ENCODE peak calls at places on chromosomes 6 and 20, in six cellular contexts. T is BJ, F is lower leg skin, O is HFF-Myc, C is fibroblast of the aortic adventitia, I is sigmoid colon. H is an unnamed sample.

GRCh38 chr6:165863801-165864200 is 200.8 kb upstream of the PDE10A start:
- DNase-seq in T (no peak), F (no peak), O (no peak), C (peak; percentile 68), I (no peak), H (no peak)

GRCh38 chr6:154578004-154578559 is 67.6 kb upstream of the CNKSR3 start:
- DNase-seq in T (no peak), F (peak; percentile 4), O (no peak), C (no peak), I (no peak), H (no peak)

GRCh38 chr6:159852877-159853276 is 37.9 kb upstream of the MAS1 start:
- DNase-seq in T (no peak), F (no peak), O (no peak), C (peak; percentile 39), I (no peak), H (no peak)

GRCh38 chr6:37783831-37784584 is 35.5 kb upstream of the ZFAND3 start:
- DNase-seq in T (no peak), F (peak; percentile 87), O (no peak), C (peak; percentile 57), I (peak; percentile 73), H (no peak)

GRCh38 chr6:24755284-24755683 is 19.5 kb upstream of the GMNN start:
- DNase-seq in T (no peak), F (no peak), O (no peak), C (no peak), I (no peak), H (no peak)

GRCh38 chr20:58457083-58457680 is 58.0 kb downstream of the APCDD1L start:
- DNase-seq in T (no peak), F (no peak), O (peak; percentile 27), C (peak; percentile 25), I (no peak), H (peak; percentile 16)

GRCh38 chr6:148364056-148364844 is 21.6 kb downstream of the SASH1 start:
- DNase-seq in T (peak; percentile 62), F (no peak), O (peak; percentile 22), C (peak; percentile 74), I (no peak), H (no peak)

GRCh38 chr6:116562019-116562403 is 8.5 kb downstream of the CALHM4 start:
- DNase-seq in T (no peak), F (no peak), O (no peak), C (no peak), I (no peak), H (no peak)

GRCh38 chr6:29602564-29603361 is 17.8 kb downstream of the OR2H2 start:
- DNase-seq in T (no peak), F (no peak), O (no peak), C (no peak), I (no peak), H (no peak)

GRCh38 chr6:9540534-9541126 is 874.2 kb downstream of the TFAP2A start:
- DNase-seq in T (no peak), F (no peak), O (no peak), C (peak; percentile 83), I (no peak), H (no peak)

GRCh38 chr6:41719796-41720620 is 15.4 kb downstream of the TFEB start:
- DNase-seq in T (no peak), F (no peak), O (no peak), C (no peak), I (no peak), H (no peak)

GRCh38 chr6:25619222-25619621 is 32.8 kb upstream of the SCGN start:
- DNase-seq in T (no peak), F (no peak), O (no peak), C (no peak), I (no peak), H (no peak)

GRCh38 chr6:60754879-60755278 is 1531.1 kb downstream of the KHDRBS2 start:
- DNase-seq in T (no peak), F (no peak), O (no peak), C (no peak), I (no peak), H (no peak)

GRCh38 chr20:62025394-62025793 is 40.3 kb downstream of the TAF4 start:
- DNase-seq in T (peak; percentile 25), F (no peak), O (no peak), C (peak; percentile 5), I (no peak), H (no peak)

GRCh38 chr6:83853178-83853967 is at the start of gene RIPPLY2:
- DNase-seq in T (no peak), F (peak; percentile 82), O (no peak), C (peak; percentile 12), I (no peak), H (no peak)

GRCh38 chr6:164396071-164397047 is 913.0 kb downstream of the C6orf118 start:
- DNase-seq in T (no peak), F (peak; percentile 82), O (no peak), C (peak; percentile 28), I (no peak), H (no peak)

GRCh38 chr6:55819811-55820210 is 55.6 kb downstream of the BMP5 start:
- DNase-seq in T (no peak), F (no peak), O (peak; percentile 22), C (no peak), I (no peak), H (no peak)

GRCh38 chr20:571754-572331 is 28.3 kb upstream of the CSNK2A1 start:
- DNase-seq in T (no peak), F (peak; percentile 88), O (no peak), C (peak; percentile 33), I (peak; percentile 70), H (no peak)

GRCh38 chr20:3751664-3752385 is 15.7 kb downstream of the ADISSP start:
- DNase-seq in T (no peak), F (no peak), O (no peak), C (no peak), I (peak; percentile 80), H (no peak)

GRCh38 chr20:52143277-52143676 is 48.3 kb downstream of the ZFP64 start:
- DNase-seq in T (no peak), F (no peak), O (no peak), C (no peak), I (no peak), H (no peak)

GRCh38 chr6:8481727-8482126 is 46.4 kb upstream of the SLC35B3 start:
- DNase-seq in T (no peak), F (no peak), O (peak; percentile 2), C (peak; percentile 2), I (no peak), H (no peak)

GRCh38 chr6:44452725-44453124 is 65.2 kb downstream of the CDC5L start:
- DNase-seq in T (peak; percentile 41), F (no peak), O (no peak), C (peak; percentile 73), I (no peak), H (peak; percentile 77)

GRCh38 chr6:80181352-80182081 is 75.0 kb downstream of the BCKDHB start:
- DNase-seq in T (no peak), F (no peak), O (no peak), C (no peak), I (no peak), H (no peak)

GRCh38 chr6:157263146-157263545 is 60.2 kb downstream of the TMEM242 start:
- DNase-seq in T (no peak), F (no peak), O (no peak), C (no peak), I (peak; percentile 18), H (no peak)

GRCh38 chr20:50389437-50389807 is 120.8 kb upstream of the PTPN1 start:
- DNase-seq in T (no peak), F (no peak), O (no peak), C (no peak), I (no peak), H (no peak)

DNA sequence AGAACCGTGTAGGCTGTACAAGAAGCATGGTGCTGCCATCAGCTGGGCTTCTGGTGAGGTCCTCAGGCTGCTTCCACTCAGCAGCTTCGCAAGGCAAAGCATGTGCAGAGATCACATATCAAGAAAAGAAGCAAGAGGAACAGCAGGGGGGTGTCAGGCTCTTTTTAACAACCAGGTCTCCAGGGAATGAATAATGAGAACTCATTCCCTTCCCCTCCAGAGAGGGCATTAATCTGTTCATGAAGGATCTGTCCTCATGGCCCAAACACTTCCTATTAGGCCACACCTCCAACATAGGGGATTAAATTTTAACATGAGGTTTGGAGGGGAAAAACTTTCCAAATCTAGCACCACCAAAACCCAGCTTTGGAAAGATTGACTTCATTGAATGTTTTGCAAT is 20.0 kb downstream of the GINM1 start:
- DNase-seq in T (no peak), F (no peak), O (no peak), C (no peak), I (no peak), H (no peak)
- H3K4me3 ChIP-seq in T (no peak overlapping the region), F (no peak overlapping the region), O (no peak overlapping the region), C (no peak overlapping the region), I (no peak overlapping the region), H (no peak overlapping the region)

GRCh38 chr20:16729565-16730460 is at the start of gene SNRPB2:
- DNase-seq in T (peak; percentile 60), F (peak; percentile 98), O (peak; percentile 87), C (peak; percentile 96), I (peak; percentile 96), H (peak; percentile 61)
- TF ChIP-seq CTCF in T (no peak), F (peak; percentile 38), O (no peak), C (no peak), I (no peak), H (no peak)

GRCh38 chr20:6469695-6470094 is 297.8 kb upstream of the BMP2 start:
- DNase-seq in T (no peak), F (no peak), O (no peak), C (no peak), I (no peak), H (no peak)
- H3K4me3 ChIP-seq in T (no peak overlapping the region), F (no peak overlapping the region), O (no peak overlapping the region), C (no peak overlapping the region), I (no peak overlapping the region), H (no peak overlapping the region)

GRCh38 chr6:137339929-137340559 is 120.9 kb upstream of the IFNGR1 start:
- DNase-seq in T (no peak), F (no peak), O (no peak), C (peak; percentile 9), I (no peak), H (no peak)

GRCh38 chr6:137342607-137343186 is 123.5 kb upstream of the IFNGR1 start:
- DNase-seq in T (no peak), F (no peak), O (no peak), C (peak; percentile 3), I (no peak), H (no peak)

GRCh38 chr6:137341721-137342195 is 122.6 kb upstream of the IFNGR1 start:
- DNase-seq in T (no peak), F (no peak), O (peak; percentile 22), C (peak; percentile 5), I (no peak), H (no peak)
- TF ChIP-seq CTCF in T (no peak), F (no peak), O (peak; percentile 8), C (no peak), I (no peak), H (peak; percentile 56)